ENCODE peak calls at places on chromosomes 5 and 9, in seven cellular contexts. J is choroid plexus epithelial cell; O is uterus; U is mammary epithelial cell; A is CD8-positive, alpha-beta T cell; E is breast epithelium; P is cardiac fibroblast. S is an unnamed sample.

GRCh38 chr9:21854594-21854993 is 52.2 kb downstream of the MTAP start:
- DNase-seq in E (no peak), O (no peak), A (no peak), P (peak; percentile 71), J (peak; percentile 94), U (peak; percentile 92), S (no peak)

GRCh38 chr9:17636359-17636758 is 57.5 kb downstream of the SH3GL2 start:
- DNase-seq in O (no peak), A (no peak), E (no peak), U (no peak), P (no peak), J (no peak), S (no peak)

GRCh38 chr5:165497707-165498106 is 1992.3 kb downstream of the MAT2B start:
- DNase-seq in O (no peak), P (peak; percentile 9), J (peak; percentile 41), E (no peak), U (peak; percentile 14), A (no peak), S (no peak)

GRCh38 chr9:114216081-114216480 is 60.7 kb downstream of the COL27A1 start:
- DNase-seq in U (no peak), J (peak; percentile 69), O (peak; percentile 73), A (no peak), E (peak; percentile 77), P (peak; percentile 20), S (no peak)

GRCh38 chr9:110919609-110920008 is 118.7 kb downstream of the LPAR1 start:
- DNase-seq in O (no peak), A (no peak), U (peak; percentile 40), E (no peak), J (peak; percentile 65), P (peak; percentile 90), S (peak; percentile 81)

GRCh38 chr5:149745-150450 is 41.4 kb upstream of the LRRC14B start:
- DNase-seq in E (no peak), U (no peak), O (no peak), A (no peak), J (peak; percentile 25), P (peak; percentile 62), S (no peak)

GRCh38 chr9:2576631-2577030 is 45.0 kb upstream of the VLDLR start:
- DNase-seq in O (no peak), E (no peak), U (no peak), A (no peak), J (peak; percentile 10), P (no peak), S (no peak)

GRCh38 chr9:134179918-134180785 is 15.8 kb upstream of the RNU6ATAC start:
- DNase-seq in J (no peak), U (no peak), E (peak; percentile 46), P (no peak), O (no peak), A (peak; percentile 18), S (no peak)

GRCh38 chr5:157365732-157366131 is 94.3 kb upstream of the NIPAL4 start:
- DNase-seq in U (no peak), J (no peak), P (no peak), A (no peak), E (no peak), O (no peak), S (no peak)

GRCh38 chr5:106964102-106964501 is 706.6 kb downstream of the EFNA5 start:
- DNase-seq in P (peak; percentile 7), O (no peak), A (no peak), E (no peak), U (peak; percentile 9), J (peak; percentile 51), S (no peak)

GRCh38 chr5:2877520-2877919 is 126.0 kb upstream of the IRX2 start:
- DNase-seq in J (no peak), E (no peak), U (no peak), O (no peak), A (no peak), P (no peak), S (no peak)

GRCh38 chr5:50595199-50595598 is 71.2 kb upstream of the PARP8 start:
- DNase-seq in A (no peak), U (peak; percentile 86), E (no peak), J (peak; percentile 95), P (peak; percentile 92), O (no peak), S (peak; percentile 73)

GRCh38 chr9:6614489-6614888 is 31.0 kb downstream of the GLDC start:
- DNase-seq in O (no peak), U (no peak), A (no peak), E (no peak), J (no peak), P (no peak), S (no peak)

GRCh38 chr5:180070726-180071417 is 687 bp downstream of the RNF130 start:
- DNase-seq in P (peak; percentile 63), A (no peak), E (no peak), U (peak; percentile 64), O (no peak), J (peak; percentile 65), S (peak; percentile 23)

DNA sequence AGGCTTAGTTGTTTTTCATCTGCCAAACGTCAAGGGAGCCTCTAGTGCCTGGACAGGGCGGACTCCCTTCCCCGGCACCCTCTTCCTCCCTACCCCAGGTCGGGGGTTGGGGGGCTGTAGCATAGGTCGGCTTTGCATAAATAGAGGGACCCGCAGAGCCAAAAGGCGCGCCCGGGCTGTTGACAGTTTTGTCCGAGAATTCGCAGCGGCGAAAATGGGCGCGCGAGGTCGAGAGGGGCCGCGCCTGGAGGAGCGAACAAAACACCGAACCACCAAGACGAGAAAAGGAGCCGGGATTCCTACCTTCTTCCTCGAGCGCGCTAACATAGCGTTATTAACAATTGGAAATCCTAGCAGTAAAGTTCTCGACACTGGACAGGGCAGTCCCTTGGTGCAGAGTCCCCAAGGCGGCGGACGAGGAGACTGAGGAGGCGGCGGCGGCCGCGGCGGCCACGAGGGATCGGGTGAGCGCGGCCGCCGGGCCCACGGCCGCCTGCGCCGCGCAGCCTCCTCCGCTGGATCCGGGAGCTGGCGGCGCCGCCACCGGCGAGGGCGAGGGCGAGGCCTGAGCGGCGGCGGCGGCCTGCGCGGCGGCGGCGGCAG is 1.8 kb downstream of the FOXD1 start:
- DNase-seq in U (no peak), J (no peak), E (no peak), P (peak; percentile 20), O (no peak), A (no peak), S (no peak)
- H3K4me3 ChIP-seq in U (peak overlapping the region; percentile 88), J (peak overlapping the region; percentile 88), E (peak overlapping the region; percentile 42), P (peak overlapping the region; percentile 57), O (no peak overlapping the region), A (no peak overlapping the region), S (peak overlapping the region; percentile 96)

DNA sequence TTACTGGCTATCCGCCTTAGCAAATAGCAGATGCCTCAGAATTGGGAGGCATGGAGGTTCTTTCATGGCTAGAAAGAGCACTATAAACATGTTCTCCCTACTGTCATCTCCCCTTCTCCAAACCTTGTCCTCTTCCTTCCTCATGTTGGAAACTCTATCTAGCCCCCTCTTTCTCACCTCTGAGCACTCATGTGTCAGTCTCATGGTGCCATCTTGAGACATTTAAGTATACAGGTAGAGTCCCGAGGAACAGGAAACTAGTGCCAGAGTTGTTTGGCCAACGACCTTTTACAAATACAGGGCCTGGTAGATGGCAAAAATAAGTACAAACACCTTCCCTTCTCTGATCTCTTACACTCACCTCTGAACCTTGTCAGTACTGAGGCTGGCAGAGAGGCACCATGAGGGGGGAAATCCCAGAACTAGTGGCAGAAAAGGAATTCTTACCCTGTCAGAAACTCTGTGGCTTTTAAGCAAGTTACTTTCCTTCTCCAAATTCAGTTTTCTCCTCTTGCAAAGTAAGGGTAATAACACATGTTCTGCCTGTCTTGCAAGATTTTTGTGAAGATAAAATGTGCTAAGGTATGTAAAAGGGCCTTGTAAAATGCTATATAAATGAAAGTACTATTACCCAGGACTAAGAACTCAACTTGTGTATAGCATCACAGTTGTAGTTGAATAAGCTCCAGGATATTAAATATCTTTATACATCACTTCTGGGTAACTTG is 94.1 kb upstream of the SNX2 start:
- DNase-seq in J (no peak), O (no peak), E (no peak), A (no peak), P (no peak), U (no peak), S (no peak)
- TF ChIP-seq CTCF in J (no peak), O (no peak), E (no peak), A (no peak), P (no peak), U (no peak), S (no peak)

GRCh38 chr9:125564641-125565040 is 142.4 kb downstream of the MAPKAP1 start:
- DNase-seq in J (no peak), U (peak; percentile 20), O (no peak), E (no peak), A (no peak), P (peak; percentile 36), S (no peak)

GRCh38 chr9:125559894-125560293 is 147.1 kb downstream of the MAPKAP1 start:
- DNase-seq in E (no peak), A (no peak), O (no peak), J (no peak), P (no peak), U (no peak), S (no peak)

GRCh38 chr9:125559194-125559593 is 147.8 kb downstream of the MAPKAP1 start:
- DNase-seq in J (no peak), U (no peak), A (no peak), O (no peak), P (no peak), E (no peak), S (no peak)

GRCh38 chr9:125558453-125559084 is 148.4 kb downstream of the MAPKAP1 start:
- DNase-seq in J (peak; percentile 90), U (peak; percentile 54), O (peak; percentile 46), P (peak; percentile 88), E (no peak), A (peak; percentile 53), S (peak; percentile 47)

GRCh38 chr9:125561497-125562148 is 145.4 kb downstream of the MAPKAP1 start:
- DNase-seq in O (no peak), A (no peak), E (no peak), U (no peak), J (no peak), P (no peak), S (no peak)
- H3K4me3 ChIP-seq in O (no peak overlapping the region), A (no peak overlapping the region), E (no peak overlapping the region), U (no peak overlapping the region), J (no peak overlapping the region), P (no peak overlapping the region), S (no peak overlapping the region)

GRCh38 chr9:124741149-124741548 is 30.0 kb downstream of the NR6A1 start:
- DNase-seq in O (no peak), P (no peak), E (no peak), A (no peak), J (no peak), U (no peak), S (no peak)

GRCh38 chr9:124739360-124739759 is 31.8 kb downstream of the NR6A1 start:
- DNase-seq in O (no peak), A (no peak), E (no peak), P (no peak), J (no peak), U (no peak), S (no peak)

GRCh38 chr9:124743686-124744348 is 27.3 kb downstream of the NR6A1 start:
- DNase-seq in U (no peak), O (no peak), J (peak; percentile 38), P (no peak), A (no peak), E (no peak), S (no peak)

GRCh38 chr9:124742940-124743339 is 28.2 kb downstream of the NR6A1 start:
- DNase-seq in E (no peak), J (no peak), A (no peak), U (no peak), P (no peak), O (no peak), S (no peak)

DNA sequence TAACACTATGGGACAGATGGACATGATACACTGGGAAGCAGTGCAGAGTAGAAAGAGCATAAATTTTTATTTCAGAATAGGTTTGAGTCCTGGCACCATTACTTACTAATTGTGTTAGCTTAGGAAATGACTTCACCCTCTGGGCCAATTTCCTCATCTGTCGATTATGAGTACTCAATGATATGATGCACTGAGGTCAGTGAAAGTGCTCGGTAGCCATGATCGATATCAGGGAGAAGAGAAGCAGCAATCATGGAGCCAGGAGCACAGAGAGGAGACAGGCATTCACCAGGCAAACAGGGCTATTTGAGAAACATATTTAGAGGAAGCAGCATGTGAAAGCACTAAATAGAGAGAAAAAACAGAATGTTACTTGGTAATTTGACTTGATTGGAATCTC is 29.4 kb downstream of the NR6A1 start:
- DNase-seq in A (no peak), O (no peak), E (no peak), P (no peak), U (no peak), J (no peak), S (no peak)
- TF ChIP-seq CTCF in A (no peak), O (no peak), E (no peak), P (no peak), U (no peak), J (no peak), S (no peak)